ENCODE peak calls at places on chromosomes 5 and 9, in seven cellular contexts. L, K, I, C, Y, P and A are unnamed samples.

GRCh38 chr5:44536650-44537260 is 147.5 kb upstream of the FGF10 start:
- DNase-seq in I (peak), K (no peak), Y (no peak), C (no peak), L (peak), P (no peak), A (no peak)

GRCh38 chr9:135587658-135588057 is 26.1 kb downstream of the PAEP start:
- DNase-seq in C (no peak), K (no peak), L (no peak), Y (no peak), P (no peak), I (no peak), A (no peak)

GRCh38 chr5:178667109-178667508 is 40.3 kb upstream of the CLK4 start:
- DNase-seq in P (no peak), I (no peak), Y (no peak), C (no peak), K (no peak), L (no peak), A (no peak)

GRCh38 chr9:12955510-12956163 is 180.8 kb downstream of the LURAP1L start:
- DNase-seq in P (no peak), Y (no peak), L (no peak), K (no peak), I (no peak), C (no peak), A (no peak)

GRCh38 chr9:76905984-76906861 is at the start of gene PRUNE2:
- DNase-seq in C (peak), P (no peak), Y (no peak), L (peak), I (peak), K (peak), A (peak)

GRCh38 chr5:39022151-39022550 is 52.0 kb downstream of the RICTOR start:
- DNase-seq in Y (no peak), P (no peak), C (no peak), L (no peak), I (no peak), K (no peak), A (no peak)

GRCh38 chr5:67799732-67800234 is 415.8 kb upstream of the PIK3R1 start:
- DNase-seq in I (no peak), P (no peak), L (no peak), Y (no peak), K (no peak), C (peak), A (peak)

GRCh38 chr5:61916621-61917620 is 389.1 kb upstream of the KIF2A start:
- DNase-seq in L (no peak), C (no peak), K (no peak), I (no peak), P (no peak), Y (no peak), A (no peak)

GRCh38 chr5:56625577-56625976 is 189.8 kb upstream of the MAP3K1 start:
- DNase-seq in K (no peak), C (no peak), I (no peak), L (no peak), P (no peak), Y (no peak), A (no peak)

GRCh38 chr9:87107072-87107471 is 159.8 kb upstream of the GAS1 start:
- DNase-seq in C (no peak), K (no peak), L (peak), I (no peak), P (no peak), Y (no peak), A (no peak)

GRCh38 chr5:159765760-159766517 is 150.3 kb upstream of the ADRA1B start:
- DNase-seq in I (no peak), Y (no peak), K (no peak), C (no peak), P (peak), L (no peak), A (no peak)

GRCh38 chr9:99192786-99193465 is 28.8 kb downstream of the ALG2 start:
- DNase-seq in Y (no peak), P (peak), C (no peak), K (no peak), I (no peak), L (no peak), A (no peak)

GRCh38 chr9:136133191-136133958 is 14.7 kb upstream of the TMEM250 start:
- DNase-seq in I (no peak), C (peak), P (no peak), L (no peak), K (peak), Y (no peak), A (no peak)

GRCh38 chr5:112628219-112628618 is 109.5 kb upstream of the APC start:
- DNase-seq in Y (no peak), I (no peak), P (no peak), C (no peak), L (no peak), K (no peak), A (no peak)